ENCODE peak calls at places on chromosomes 5 and 9, in ten cellular contexts. Y is endothelial cell, O is OCI-LY7, M is epithelial cell of proximal tubule, H is caudate nucleus, W is NCI-H1092, N is hypothalamus, S is cardiac fibroblast, D is AG09319, X is LoVo. T is an unnamed sample.

GRCh38 chr5:124402144-124402581 is 344.3 kb downstream of the ZNF608 start:
- DNase-seq in Y (no peak), O (no peak), M (peak), H (no peak), W (no peak), N (no peak), S (peak), D (peak), X (peak), T (peak)

GRCh38 chr5:168680395-168680794 is 101.2 kb upstream of the PANK3 start:
- DNase-seq in Y (no peak), O (no peak), M (no peak), H (no peak), W (no peak), N (no peak), S (no peak), D (no peak), X (no peak), T (peak)

GRCh38 chr5:75964008-75964407 is 119.2 kb upstream of the SV2C start:
- DNase-seq in Y (no peak), O (no peak), M (no peak), H (no peak), W (no peak), N (no peak), S (no peak), D (no peak), X (no peak), T (no peak)

GRCh38 chr9:90813523-90813922 is 11.9 kb downstream of the SYK start:
- DNase-seq in Y (no peak), O (peak), M (no peak), H (no peak), W (no peak), N (no peak), S (no peak), D (no peak), X (no peak), T (no peak)

GRCh38 chr5:125251703-125252102 is 505.3 kb upstream of the ZNF608 start:
- DNase-seq in Y (no peak), O (no peak), M (no peak), H (no peak), W (no peak), N (no peak), S (no peak), D (no peak), X (no peak), T (peak)

GRCh38 chr5:83767409-83767992 is 46.8 kb upstream of the HAPLN1 start:
- DNase-seq in Y (no peak), O (peak), M (no peak), H (no peak), W (no peak), N (no peak), S (no peak), D (no peak), X (no peak), T (peak)

GRCh38 chr5:113282470-113282869 is 152.3 kb downstream of the TSSK1B start:
- DNase-seq in Y (no peak), O (no peak), M (no peak), H (no peak), W (no peak), N (no peak), S (no peak), D (no peak), X (no peak), T (no peak)

GRCh38 chr9:116939605-116940004 is 252.5 kb downstream of the TRIM32 start:
- DNase-seq in Y (no peak), O (no peak), M (no peak), H (no peak), W (no peak), N (no peak), S (no peak), D (no peak), X (no peak), T (peak)

GRCh38 chr9:26321935-26322334 is 570.7 kb downstream of the CAAP1 start:
- DNase-seq in Y (no peak), O (no peak), M (no peak), H (no peak), W (no peak), N (no peak), S (no peak), D (no peak), X (no peak), T (no peak)

GRCh38 chr5:25028994-25029393 is 384.2 kb upstream of the CDH10 start:
- DNase-seq in Y (no peak), O (no peak), M (no peak), H (no peak), W (peak), N (no peak), S (no peak), D (no peak), X (no peak), T (peak)

GRCh38 chr5:178981381-178981780 is 13.7 kb downstream of the GRM6 start:
- DNase-seq in Y (no peak), O (no peak), M (no peak), H (no peak), W (no peak), N (no peak), S (no peak), D (no peak), X (no peak), T (no peak)

GRCh38 chr5:126137771-126138474 is 285.3 kb upstream of the GRAMD2B start:
- DNase-seq in Y (no peak), O (no peak), M (no peak), H (no peak), W (no peak), N (no peak), S (no peak), D (no peak), X (no peak), T (peak)

GRCh38 chr5:154380263-154380662 is 65.5 kb upstream of the SAP30L start:
- DNase-seq in Y (no peak), O (no peak), M (no peak), H (no peak), W (no peak), N (no peak), S (no peak), D (no peak), X (no peak), T (no peak)

GRCh38 chr5:96595300-96596090 is 66.7 kb upstream of the CAST start:
- DNase-seq in Y (no peak), O (peak), M (no peak), H (no peak), W (no peak), N (no peak), S (no peak), D (no peak), X (no peak), T (peak)

GRCh38 chr5:150181035-150181434 is 8.8 kb upstream of the SLC6A7 start:
- DNase-seq in Y (no peak), O (no peak), M (no peak), H (no peak), W (no peak), N (no peak), S (no peak), D (no peak), X (no peak), T (peak)

GRCh38 chr5:125044491-125045282 is 298.2 kb upstream of the ZNF608 start:
- DNase-seq in Y (no peak), O (no peak), M (no peak), H (no peak), W (no peak), N (no peak), S (peak), D (no peak), X (no peak), T (no peak)

GRCh38 chr5:111774525-111774924 is 17.5 kb upstream of the NREP start:
- DNase-seq in Y (no peak), O (peak), M (no peak), H (no peak), W (no peak), N (no peak), S (peak), D (no peak), X (peak), T (peak)

GRCh38 chr5:135689506-135689905 is 110.7 kb upstream of the CXCL14 start:
- DNase-seq in Y (no peak), O (no peak), M (no peak), H (no peak), W (no peak), N (no peak), S (no peak), D (no peak), X (no peak), T (no peak)

GRCh38 chr9:2826291-2826690 is 17.6 kb downstream of the PUM3 start:
- DNase-seq in Y (no peak), O (no peak), M (no peak), H (no peak), W (no peak), N (no peak), S (no peak), D (no peak), X (no peak), T (no peak)

GRCh38 chr5:170861855-170862766 is at the start of gene RANBP17:
- DNase-seq in Y (peak), O (no peak), M (no peak), H (no peak), W (peak), N (no peak), S (peak), D (no peak), X (peak), T (peak)

GRCh38 chr5:37495210-37495609 is 116.1 kb downstream of the WDR70 start:
- DNase-seq in Y (no peak), O (no peak), M (peak), H (no peak), W (no peak), N (no peak), S (peak), D (no peak), X (no peak), T (peak)

GRCh38 chr5:88688981-88689661 is 193.9 kb downstream of the MEF2C start:
- DNase-seq in Y (no peak), O (no peak), M (no peak), H (no peak), W (no peak), N (no peak), S (no peak), D (no peak), X (no peak), T (no peak)

GRCh38 chr9:113486327-113486726 is 22.8 kb downstream of the RGS3 start:
- DNase-seq in Y (no peak), O (no peak), M (no peak), H (no peak), W (no peak), N (no peak), S (no peak), D (no peak), X (no peak), T (no peak)

GRCh38 chr5:125372694-125373621 is 626.5 kb upstream of the ZNF608 start:
- DNase-seq in Y (peak), O (peak), M (peak), H (no peak), W (peak), N (no peak), S (peak), D (no peak), X (no peak), T (peak)

GRCh38 chr9:125946397-125946796 is 199.2 kb downstream of the PBX3 start:
- DNase-seq in Y (no peak), O (no peak), M (no peak), H (no peak), W (no peak), N (no peak), S (no peak), D (no peak), X (no peak), T (no peak)

GRCh38 chr9:4327504-4328191 is 27.8 kb upstream of the GLIS3 start:
- DNase-seq in Y (no peak), O (no peak), M (no peak), H (no peak), W (no peak), N (no peak), S (peak), D (peak), X (no peak), T (peak)